ENCODE peak calls at places on chromosomes 5 and 9, in four cellular contexts. One of them, this sample, is unnamed.

GRCh38 chr9:116198344-116198743 is 44.8 kb downstream of the PAPPA start:
- DNase-seq in AG04449: no peak
- DNase-seq in WTC11: no peak
- DNase-seq in HuH-7: no peak
- DNase-seq in this sample: no peak

GRCh38 chr5:132427285-132428146 is 58.0 kb downstream of the SLC22A5 start:
- DNase-seq in WTC11: no peak
- DNase-seq in AG04449: no peak
- DNase-seq in HuH-7: no peak
- DNase-seq in this sample: no peak

GRCh38 chr5:60494144-60494543 is 205.8 kb downstream of the DEPDC1B start:
- DNase-seq in AG04449: no peak
- DNase-seq in WTC11: no peak
- DNase-seq in HuH-7: no peak
- DNase-seq in this sample: no peak

GRCh38 chr9:135415586-135415985 is 64.0 kb upstream of the PPP1R26 start:
- DNase-seq in AG04449: no peak
- DNase-seq in HuH-7: no peak
- DNase-seq in WTC11: no peak
- DNase-seq in this sample: no peak

GRCh38 chr5:9059920-9060691 is 485.8 kb downstream of the SEMA5A start:
- DNase-seq in WTC11: no peak
- DNase-seq in AG04449: peak
- DNase-seq in HuH-7: no peak
- DNase-seq in this sample: peak

GRCh38 chr9:103660830-103661229 is 433.3 kb upstream of the SMC2 start:
- DNase-seq in HuH-7: no peak
- DNase-seq in WTC11: no peak
- DNase-seq in AG04449: no peak
- DNase-seq in this sample: no peak

GRCh38 chr9:21558627-21559401 is 76.7 kb upstream of the IFNE start:
- DNase-seq in HuH-7: no peak
- DNase-seq in AG04449: no peak
- DNase-seq in WTC11: peak
- DNase-seq in this sample: no peak

GRCh38 chr5:176388341-176389113 is at the start of the genes HIGD2A and NOP16:
- DNase-seq in AG04449: peak
- DNase-seq in WTC11: peak
- DNase-seq in HuH-7: peak
- DNase-seq in this sample: peak

GRCh38 chr5:80204808-80205614 is 50.8 kb downstream of the SERINC5 start:
- DNase-seq in WTC11: no peak
- DNase-seq in AG04449: no peak
- DNase-seq in HuH-7: peak
- DNase-seq in this sample: no peak

GRCh38 chr9:131886839-131887238 is 147.0 kb upstream of the RAPGEF1 start:
- DNase-seq in AG04449: peak
- DNase-seq in HuH-7: no peak
- DNase-seq in WTC11: no peak
- DNase-seq in this sample: peak

GRCh38 chr9:114289571-114290481 is 33.1 kb upstream of the ORM1 start:
- DNase-seq in HuH-7: no peak
- DNase-seq in AG04449: no peak
- DNase-seq in WTC11: no peak
- DNase-seq in this sample: no peak

GRCh38 chr9:137460363-137461315 is 1.5 kb upstream of the NSMF start:
- DNase-seq in HuH-7: no peak
- DNase-seq in WTC11: no peak
- DNase-seq in AG04449: no peak
- DNase-seq in this sample: no peak

GRCh38 chr5:128491291-128491690 is 46.8 kb downstream of the FBN2 start:
- DNase-seq in WTC11: no peak
- DNase-seq in HuH-7: no peak
- DNase-seq in AG04449: no peak
- DNase-seq in this sample: no peak

GRCh38 chr5:140182803-140183367 is 7.9 kb downstream of the CYSTM1 start:
- DNase-seq in WTC11: no peak
- DNase-seq in AG04449: no peak
- DNase-seq in HuH-7: no peak
- DNase-seq in this sample: peak

GRCh38 chr5:252546-252945 is 18.9 kb upstream of the PDCD6 start:
- DNase-seq in HuH-7: no peak
- DNase-seq in WTC11: no peak
- DNase-seq in AG04449: no peak
- DNase-seq in this sample: no peak

GRCh38 chr9:114002986-114003740 is 74.9 kb downstream of the AMBP start:
- DNase-seq in AG04449: no peak
- DNase-seq in HuH-7: no peak
- DNase-seq in WTC11: peak
- DNase-seq in this sample: no peak

GRCh38 chr5:96492654-96493053 is 59.6 kb upstream of the PCSK1 start:
- DNase-seq in WTC11: no peak
- DNase-seq in HuH-7: no peak
- DNase-seq in AG04449: no peak
- DNase-seq in this sample: no peak

GRCh38 chr9:99052849-99053715 is 51.8 kb upstream of the TGFBR1 start:
- DNase-seq in HuH-7: no peak
- DNase-seq in AG04449: no peak
- DNase-seq in WTC11: no peak
- DNase-seq in this sample: no peak

GRCh38 chr5:32760091-32760509 is 49.0 kb downstream of the NPR3 start:
- DNase-seq in HuH-7: no peak
- DNase-seq in AG04449: peak
- DNase-seq in WTC11: no peak
- DNase-seq in this sample: peak

GRCh38 chr5:152529456-152529855 is 124.4 kb upstream of the NMUR2 start:
- DNase-seq in WTC11: peak
- DNase-seq in AG04449: no peak
- DNase-seq in HuH-7: no peak
- DNase-seq in this sample: no peak

GRCh38 chr5:179336871-179337165 is 8.4 kb downstream of the ADAMTS2 start:
- DNase-seq in AG04449: no peak
- DNase-seq in HuH-7: no peak
- DNase-seq in WTC11: no peak
- DNase-seq in this sample: no peak

GRCh38 chr5:3311443-3311842 is 284.2 kb upstream of the IRX1 start:
- DNase-seq in WTC11: no peak
- DNase-seq in HuH-7: no peak
- DNase-seq in AG04449: no peak
- DNase-seq in this sample: no peak

GRCh38 chr5:30749971-30750370 is 443.5 kb upstream of the CDH6 start:
- DNase-seq in HuH-7: no peak
- DNase-seq in WTC11: no peak
- DNase-seq in AG04449: no peak
- DNase-seq in this sample: no peak

GRCh38 chr9:86166546-86166945 is 67.2 kb upstream of the GOLM1 start:
- DNase-seq in HuH-7: no peak
- DNase-seq in WTC11: no peak
- DNase-seq in AG04449: no peak
- DNase-seq in this sample: no peak

GRCh38 chr9:114225534-114226288 is 70.4 kb downstream of the COL27A1 start:
- DNase-seq in AG04449: no peak
- DNase-seq in HuH-7: no peak
- DNase-seq in WTC11: no peak
- DNase-seq in this sample: no peak

GRCh38 chr5:55456216-55456895 is 78.4 kb downstream of the PLPP1 start:
- DNase-seq in HuH-7: no peak
- DNase-seq in WTC11: no peak
- DNase-seq in AG04449: no peak
- DNase-seq in this sample: no peak

GRCh38 chr9:121399883-121400607 is 30.0 kb upstream of the STOM start:
- DNase-seq in HuH-7: peak
- DNase-seq in WTC11: no peak
- DNase-seq in AG04449: peak
- DNase-seq in this sample: peak

GRCh38 chr5:149441986-149442385 is 62.9 kb upstream of the IL17B start:
- DNase-seq in WTC11: no peak
- DNase-seq in AG04449: no peak
- DNase-seq in HuH-7: no peak
- DNase-seq in this sample: no peak

GRCh38 chr5:138606378-138606777 is 31.2 kb upstream of the HSPA9 start:
- DNase-seq in HuH-7: no peak
- DNase-seq in AG04449: no peak
- DNase-seq in WTC11: no peak
- DNase-seq in this sample: no peak

GRCh38 chr5:126544087-126544740 is 50.8 kb downstream of the ALDH7A1 start:
- DNase-seq in HuH-7: peak
- DNase-seq in AG04449: no peak
- DNase-seq in WTC11: peak
- DNase-seq in this sample: no peak

GRCh38 chr5:139635606-139636206 is 12.4 kb upstream of the CXXC5 start:
- DNase-seq in HuH-7: no peak
- DNase-seq in AG04449: no peak
- DNase-seq in WTC11: peak
- DNase-seq in this sample: peak

GRCh38 chr9:33851301-33851700 is 34.3 kb downstream of the UBE2R2 start:
- DNase-seq in AG04449: no peak
- DNase-seq in WTC11: no peak
- DNase-seq in HuH-7: no peak
- DNase-seq in this sample: no peak

GRCh38 chr9:136668983-136669790 is 6.5 kb downstream of the EGFL7 start:
- DNase-seq in WTC11: no peak
- DNase-seq in AG04449: no peak
- DNase-seq in HuH-7: no peak
- DNase-seq in this sample: no peak

GRCh38 chr9:108003551-108003950 is 514.0 kb upstream of the KLF4 start:
- DNase-seq in AG04449: no peak
- DNase-seq in WTC11: no peak
- DNase-seq in HuH-7: no peak
- DNase-seq in this sample: no peak

GRCh38 chr5:65185468-65185867 is 296.3 kb downstream of the ADAMTS6 start:
- DNase-seq in HuH-7: no peak
- DNase-seq in AG04449: no peak
- DNase-seq in WTC11: no peak
- DNase-seq in this sample: no peak

GRCh38 chr5:74434124-74434899 is 206.2 kb downstream of the ENC1 start:
- DNase-seq in WTC11: no peak
- DNase-seq in HuH-7: no peak
- DNase-seq in AG04449: no peak
- DNase-seq in this sample: no peak

This sample was measured in AG09319.